ENCODE peak calls at places on chromosomes 5 and 9, in eight cellular contexts. J is transverse colon; D is CD8-positive, alpha-beta T cell; A is mesenchymal stem cell; Q is cardiac muscle cell; Z is effector memory CD8-positive, alpha-beta T cell; O is GM23248; V is HL-60. I is an unnamed sample.
A peak's percentile ranks its signal among the peaks of the same experiment; 100 is the strongest.

GRCh38 chr9:93642961-93643360 is 66.6 kb downstream of the PHF2 start:
- DNase-seq in J (no peak), D (no peak), A (peak; percentile 29), Q (peak; percentile 59), Z (no peak), O (peak; percentile 67), V (no peak), I (no peak)

GRCh38 chr5:108650997-108651396 is 96.7 kb upstream of the FER start:
- DNase-seq in J (no peak), D (no peak), A (no peak), Q (no peak), Z (no peak), O (peak; percentile 80), V (no peak), I (no peak)

GRCh38 chr5:150778103-150778516 is 447 bp upstream of the SMIM3 start:
- DNase-seq in J (no peak), D (no peak), A (no peak), Q (peak; percentile 55), Z (no peak), O (peak; percentile 43), V (no peak), I (no peak)

GRCh38 chr5:113678924-113679575 is 165.6 kb downstream of the YTHDC2 start:
- DNase-seq in J (peak; percentile 9), D (no peak), A (peak; percentile 64), Q (peak; percentile 66), Z (no peak), O (peak; percentile 61), V (peak; percentile 21), I (peak; percentile 39)

GRCh38 chr5:69083412-69083811 is 10.4 kb upstream of the SLC30A5 start:
- DNase-seq in J (peak; percentile 66), D (no peak), A (no peak), Q (peak; percentile 35), Z (no peak), O (peak; percentile 9), V (peak; percentile 2), I (no peak)

GRCh38 chr5:156753846-156754245 is 96.2 kb upstream of the PPP1R2B start:
- DNase-seq in J (no peak), D (no peak), A (no peak), Q (no peak), Z (no peak), O (no peak), V (no peak), I (no peak)

GRCh38 chr5:133489632-133490031 is 122.7 kb downstream of the FSTL4 start:
- DNase-seq in J (no peak), D (no peak), A (no peak), Q (no peak), Z (no peak), O (no peak), V (no peak), I (no peak)

GRCh38 chr5:34626036-34626435 is 30.1 kb upstream of the RAI14 start:
- DNase-seq in J (no peak), D (no peak), A (peak; percentile 97), Q (peak; percentile 66), Z (no peak), O (peak; percentile 82), V (no peak), I (no peak)

GRCh38 chr5:68446487-68446894 is 230.9 kb downstream of the PIK3R1 start:
- DNase-seq in J (no peak), D (no peak), A (no peak), Q (no peak), Z (no peak), O (no peak), V (no peak), I (no peak)

GRCh38 chr9:136625101-136626065 is 37.3 kb upstream of the EGFL7 start:
- DNase-seq in J (peak; percentile 91), D (no peak), A (peak; percentile 78), Q (peak; percentile 88), Z (no peak), O (peak; percentile 51), V (peak; percentile 33), I (peak; percentile 82)

GRCh38 chr5:119273391-119273839 is 82.4 kb upstream of the TNFAIP8 start:
- DNase-seq in J (no peak), D (no peak), A (no peak), Q (no peak), Z (no peak), O (no peak), V (peak; percentile 88), I (no peak)

GRCh38 chr5:14445581-14446290 is 135.9 kb upstream of the OTULINL start:
- DNase-seq in J (no peak), D (no peak), A (peak; percentile 62), Q (peak; percentile 76), Z (no peak), O (peak; percentile 74), V (peak; percentile 4), I (peak; percentile 51)

GRCh38 chr5:149195962-149196361 is 54.7 kb downstream of the ABLIM3 start:
- DNase-seq in J (no peak), D (no peak), A (no peak), Q (no peak), Z (no peak), O (no peak), V (no peak), I (no peak)